ENCODE peak calls at places on chromosomes 3 and 15, in ten cellular contexts. Y is left colon; T is globus pallidus; O is CD4-positive, alpha-beta memory T cell; U is GM23338; C is endothelial cell; S is activated T-helper 1 cell treated with Interleukin-2 at 50 U/mL for 16 hours; F is HTR-8/SVneo; X is NCI-H1436; W is NCI-H446. B is an unnamed sample.
A peak's percentile ranks its signal among the peaks of the same experiment; 100 is the strongest.

GRCh38 chr15:55267401-55268053 is 22.1 kb downstream of the RAB27A start:
- DNase-seq in O (peak; percentile 77), U (no peak), C (no peak), W (no peak), X (no peak), S (peak; percentile 57), Y (peak; percentile 49), F (no peak), T (no peak), B (no peak)

GRCh38 chr3:192570315-192570714 is 157.0 kb downstream of the FGF12 start:
- DNase-seq in W (no peak), U (no peak), T (no peak), O (no peak), Y (no peak), F (no peak), S (no peak), C (no peak), X (no peak), B (no peak)

GRCh38 chr3:21174461-21174860 is 576.5 kb downstream of the ZNF385D start:
- DNase-seq in O (no peak), Y (no peak), C (no peak), S (no peak), W (no peak), X (no peak), F (no peak), U (no peak), T (no peak), B (peak; percentile 17)

GRCh38 chr15:25178835-25179672 is 224.3 kb downstream of the SNRPN start:
- DNase-seq in C (no peak), W (no peak), X (no peak), S (no peak), O (no peak), T (no peak), U (no peak), Y (peak; percentile 18), F (no peak), B (no peak)

GRCh38 chr3:26089249-26089648 is 299.4 kb downstream of the OXSM start:
- DNase-seq in F (no peak), C (no peak), Y (no peak), S (no peak), O (no peak), W (no peak), T (no peak), U (no peak), X (no peak), B (no peak)

GRCh38 chr15:70748281-70748747 is 15.0 kb downstream of the UACA start:
- DNase-seq in T (peak; percentile 30), W (no peak), X (no peak), S (no peak), C (no peak), U (no peak), Y (no peak), O (no peak), F (no peak), B (no peak)

GRCh38 chr3:40985195-40985594 is 214.1 kb upstream of the CTNNB1 start:
- DNase-seq in X (no peak), C (no peak), Y (no peak), W (no peak), O (no peak), S (no peak), T (no peak), U (no peak), F (no peak), B (no peak)

GRCh38 chr3:97687734-97688133 is 76.8 kb upstream of the ARL6 start:
- DNase-seq in X (no peak), C (no peak), W (no peak), S (no peak), U (peak; percentile 75), T (no peak), F (no peak), Y (no peak), O (no peak), B (no peak)

GRCh38 chr15:59303641-59304433 is 68.8 kb downstream of the MYO1E start:
- DNase-seq in W (no peak), U (no peak), T (peak; percentile 65), F (no peak), S (no peak), X (no peak), Y (no peak), C (no peak), O (no peak), B (no peak)

GRCh38 chr3:44016818-44017217 is 224.9 kb upstream of the TOPAZ1 start:
- DNase-seq in X (no peak), S (no peak), Y (no peak), U (no peak), T (no peak), F (no peak), O (no peak), C (no peak), W (no peak), B (no peak)